ENCODE peak calls at places on chromosomes 6 and 20, in four cellular contexts. E, M, H and V are unnamed samples.

GRCh38 chr20:31698803-31699718 is 23.6 kb downstream of the BCL2L1 start:
- DNase-seq in E (peak), M (no peak), H (no peak), V (peak)

GRCh38 chr6:22925920-22926587 is 356.7 kb downstream of the HDGFL1 start:
- DNase-seq in E (no peak), M (no peak), H (no peak), V (no peak)

GRCh38 chr6:53327017-53327395 is 21.7 kb downstream of the ELOVL5 start:
- DNase-seq in E (no peak), M (no peak), H (no peak), V (no peak)

GRCh38 chr20:1827974-1828785 is 67.0 kb upstream of the SIRPA start:
- DNase-seq in E (peak), M (no peak), H (peak), V (no peak)

GRCh38 chr20:51612896-51613295 is 70.4 kb upstream of the NFATC2 start:
- DNase-seq in E (no peak), M (no peak), H (no peak), V (no peak)

GRCh38 chr20:14055127-14055742 is 59.9 kb downstream of the MACROD2 start:
- DNase-seq in E (no peak), M (peak), H (no peak), V (no peak)

GRCh38 chr20:61105395-61105794 is 146.7 kb upstream of the CDH4 start:
- DNase-seq in E (no peak), M (no peak), H (no peak), V (no peak)

GRCh38 chr6:150967381-150967780 is 101.9 kb downstream of the MTHFD1L start:
- DNase-seq in E (no peak), M (no peak), H (no peak), V (no peak)

DNA sequence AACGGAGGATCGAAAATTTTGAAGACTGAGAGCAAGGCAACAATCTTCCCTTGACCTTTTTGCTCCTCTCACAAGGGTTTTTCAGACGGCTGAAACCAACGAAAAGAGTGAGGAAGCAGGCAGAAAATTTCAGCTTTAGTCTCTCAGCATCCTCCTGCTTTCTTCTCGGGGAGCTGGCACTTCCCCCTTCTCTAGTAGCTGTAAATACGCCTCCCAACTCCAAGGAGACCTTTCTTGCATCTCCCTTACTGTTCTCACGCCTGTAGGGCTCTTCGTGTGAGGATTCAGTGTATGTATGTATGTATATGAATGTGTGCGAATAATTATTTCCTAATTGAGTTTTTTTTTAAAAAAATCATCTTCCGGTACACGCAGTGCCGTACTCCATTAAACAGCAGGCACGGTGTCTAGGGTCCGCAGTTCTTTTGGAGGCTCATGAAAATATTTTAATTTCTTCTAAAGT is 85.3 kb downstream of the HFE start:
- DNase-seq in E (peak), M (no peak), H (no peak), V (no peak)
- TF ChIP-seq POLR2A in E (no peak), M (no peak), H (no peak), V (no peak)

GRCh38 chr20:9794831-9795230 is 44.0 kb downstream of the PAK5 start:
- DNase-seq in E (no peak), M (no peak), H (no peak), V (no peak)

GRCh38 chr20:9792674-9793073 is 46.2 kb downstream of the PAK5 start:
- DNase-seq in E (no peak), M (no peak), H (no peak), V (no peak)

DNA sequence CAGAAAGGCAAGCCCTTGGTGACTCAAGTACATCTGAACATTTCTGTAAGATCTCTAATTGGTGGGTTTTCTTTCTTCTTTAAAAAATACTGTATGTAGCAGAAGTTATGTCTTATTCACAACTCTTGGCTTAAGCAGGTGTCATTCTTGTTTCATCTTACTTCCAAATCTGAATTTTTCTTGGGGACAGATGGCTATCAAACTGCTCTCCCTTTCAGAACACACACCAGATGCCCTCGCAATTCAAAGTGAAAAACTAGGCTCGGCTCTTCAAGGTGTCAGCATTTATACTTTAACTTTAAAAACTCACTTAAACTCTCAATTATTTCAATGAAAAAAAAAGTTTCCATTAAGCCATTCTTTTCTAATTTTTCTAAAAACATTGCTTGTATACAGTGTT is 49.7 kb downstream of the PAK5 start:
- DNase-seq in E (no peak), M (no peak), H (no peak), V (no peak)
- TF ChIP-seq POLR2A in E (no peak), M (no peak), H (no peak), V (no peak)

GRCh38 chr6:27873101-27874030 is 38.8 kb downstream of the OR2B2 start:
- DNase-seq in E (peak), M (no peak), H (peak), V (no peak)
- TF ChIP-seq POLR2A in E (peak), M (no peak), H (no peak), V (peak)

GRCh38 chr6:13485923-13486557 is 1.4 kb downstream of the GFOD1 start:
- DNase-seq in E (peak), M (peak), H (no peak), V (peak)

GRCh38 chr6:13486679-13487121 is 700 bp downstream of the GFOD1 start:
- DNase-seq in E (peak), M (peak), H (peak), V (peak)

GRCh38 chr6:13488896-13489237 is 1.5 kb upstream of the GFOD1 start:
- DNase-seq in E (no peak), M (no peak), H (no peak), V (no peak)

GRCh38 chr6:13488015-13488895 is 855 bp upstream of the GFOD1 start:
- DNase-seq in E (peak), M (no peak), H (peak), V (no peak)

DNA sequence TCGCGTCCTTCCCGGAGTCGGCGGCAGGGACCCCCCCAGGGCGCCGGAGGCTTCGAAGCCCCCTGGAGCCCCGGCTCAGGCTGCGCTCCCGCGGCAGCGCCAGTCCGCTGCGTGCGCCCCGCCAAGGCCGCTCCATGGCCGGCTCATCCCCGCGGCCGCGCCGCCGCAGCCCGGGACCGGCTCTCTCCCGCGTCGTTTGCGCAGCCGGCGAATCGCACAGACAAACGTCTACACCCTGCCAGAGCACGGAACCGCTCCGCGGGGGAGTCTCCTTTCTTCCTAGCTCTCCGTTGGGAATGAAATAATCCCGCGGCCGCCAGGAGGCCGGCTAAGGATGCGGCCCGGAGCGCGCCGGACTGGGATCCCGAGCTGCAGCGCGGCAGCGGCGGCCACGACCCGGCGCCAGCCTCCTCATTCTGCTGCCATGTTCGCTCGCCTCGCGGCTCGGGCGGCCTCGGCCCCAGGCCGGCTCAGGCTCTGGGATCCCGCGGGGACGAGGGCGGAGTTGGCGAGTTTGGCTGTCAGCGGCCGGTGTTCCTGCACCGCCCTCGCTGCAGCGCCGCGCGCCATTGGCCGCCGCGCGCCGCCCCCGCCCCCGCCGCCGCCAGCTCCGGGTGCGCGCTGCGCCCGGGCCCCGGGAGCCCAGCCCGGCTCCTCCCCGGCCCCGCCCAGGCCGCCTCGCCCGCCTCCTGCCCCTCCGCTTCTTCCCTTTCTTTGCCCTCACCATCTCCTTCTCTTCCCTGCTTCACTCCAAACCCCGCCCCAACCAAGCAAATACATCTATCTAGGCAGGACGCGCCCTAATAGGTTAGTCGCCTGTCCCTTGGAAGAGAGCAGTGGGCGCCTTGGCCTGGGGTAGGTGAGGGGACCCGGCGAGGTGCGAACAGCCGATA is at the start of gene GFOD1:
- DNase-seq in E (peak), M (peak), H (peak), V (peak)
- TF ChIP-seq POLR2A in E (peak), M (peak), H (peak), V (peak)

GRCh38 chr6:56955171-56956155 is 556 bp downstream of the BEND6 start:
- DNase-seq in E (peak), M (peak), H (peak), V (peak)
- TF ChIP-seq POLR2A in E (no peak), M (peak), H (no peak), V (no peak)

GRCh38 chr20:35134472-35134871 is 12.7 kb downstream of the EDEM2 start:
- DNase-seq in E (no peak), M (no peak), H (no peak), V (no peak)
- TF ChIP-seq POLR2A in E (no peak), M (no peak), H (no peak), V (no peak)